ENCODE peak calls at places on chromosome 1, in six cellular contexts. One of them, this sample, is unnamed.

GRCh38 chr1:21451981-21452411 is 12.1 kb downstream of the NBPF3 start:
- DNase-seq in endothelial cell of umbilical vein: no peak
- DNase-seq in tibial nerve: no peak
- DNase-seq in stomach: no peak
- DNase-seq in body of pancreas: no peak
- DNase-seq in K562: peak; percentile 55
- DNase-seq in this sample: no peak

GRCh38 chr1:3691421-3692204 is 39.3 kb downstream of the TP73 start:
- DNase-seq in endothelial cell of umbilical vein: no peak
- DNase-seq in tibial nerve: no peak
- DNase-seq in stomach: no peak
- DNase-seq in body of pancreas: no peak
- DNase-seq in K562: no peak
- DNase-seq in this sample: no peak

GRCh38 chr1:30778156-30778978 is 20.8 kb upstream of the LAPTM5 start:
- DNase-seq in endothelial cell of umbilical vein: peak; percentile 72
- DNase-seq in tibial nerve: no peak
- DNase-seq in stomach: peak; percentile 44
- DNase-seq in body of pancreas: peak; percentile 50
- DNase-seq in K562: peak; percentile 100
- DNase-seq in this sample: peak; percentile 52

GRCh38 chr1:29259802-29260441 is 23.6 kb downstream of the PTPRU start:
- DNase-seq in endothelial cell of umbilical vein: no peak
- DNase-seq in tibial nerve: peak; percentile 36
- DNase-seq in stomach: peak; percentile 44
- DNase-seq in body of pancreas: peak; percentile 54
- DNase-seq in K562: peak; percentile 84
- DNase-seq in this sample: peak; percentile 46

GRCh38 chr1:57623039-57623790 is 199.4 kb upstream of the DAB1 start:
- DNase-seq in endothelial cell of umbilical vein: peak; percentile 32
- DNase-seq in tibial nerve: no peak
- DNase-seq in stomach: no peak
- DNase-seq in body of pancreas: peak; percentile 40
- DNase-seq in K562: peak; percentile 5
- DNase-seq in this sample: no peak

GRCh38 chr1:144101397-144102050 is 129.7 kb upstream of the FAM72C start:
- DNase-seq in endothelial cell of umbilical vein: peak; percentile 1
- DNase-seq in tibial nerve: peak; percentile 4
- DNase-seq in stomach: peak; percentile 36
- DNase-seq in body of pancreas: peak; percentile 16
- DNase-seq in K562: no peak
- DNase-seq in this sample: peak; percentile 25

GRCh38 chr1:21294266-21295058 is 4.2 kb upstream of the ECE1 start:
- DNase-seq in endothelial cell of umbilical vein: no peak
- DNase-seq in tibial nerve: no peak
- DNase-seq in stomach: peak; percentile 71
- DNase-seq in body of pancreas: no peak
- DNase-seq in K562: no peak
- DNase-seq in this sample: no peak

GRCh38 chr1:19637606-19638005 is 6.5 kb upstream of the NBL1 start:
- DNase-seq in endothelial cell of umbilical vein: no peak
- DNase-seq in tibial nerve: no peak
- DNase-seq in stomach: no peak
- DNase-seq in body of pancreas: no peak
- DNase-seq in K562: no peak
- DNase-seq in this sample: no peak

GRCh38 chr1:57411262-57411661 is 12.6 kb downstream of the DAB1 start:
- DNase-seq in endothelial cell of umbilical vein: no peak
- DNase-seq in tibial nerve: no peak
- DNase-seq in stomach: no peak
- DNase-seq in body of pancreas: no peak
- DNase-seq in K562: no peak
- DNase-seq in this sample: no peak

GRCh38 chr1:40625476-40626382 is 39.8 kb downstream of the RIMS3 start:
- DNase-seq in endothelial cell of umbilical vein: no peak
- DNase-seq in tibial nerve: no peak
- DNase-seq in stomach: no peak
- DNase-seq in body of pancreas: peak; percentile 23
- DNase-seq in K562: no peak
- DNase-seq in this sample: no peak

GRCh38 chr1:239909894-239910293 is 181.8 kb upstream of the FMN2 start:
- DNase-seq in endothelial cell of umbilical vein: no peak
- DNase-seq in tibial nerve: peak; percentile 22
- DNase-seq in stomach: no peak
- DNase-seq in body of pancreas: peak; percentile 22
- DNase-seq in K562: no peak
- DNase-seq in this sample: no peak

GRCh38 chr1:30761312-30762151 is 4.0 kb upstream of the LAPTM5 start:
- DNase-seq in endothelial cell of umbilical vein: no peak
- DNase-seq in tibial nerve: no peak
- DNase-seq in stomach: no peak
- DNase-seq in body of pancreas: no peak
- DNase-seq in K562: peak; percentile 71
- DNase-seq in this sample: no peak

GRCh38 chr1:244210884-244211558 is 159.9 kb downstream of the ZBTB18 start:
- DNase-seq in endothelial cell of umbilical vein: no peak
- DNase-seq in tibial nerve: no peak
- DNase-seq in stomach: no peak
- DNase-seq in body of pancreas: peak; percentile 48
- DNase-seq in K562: peak; percentile 48
- DNase-seq in this sample: no peak

GRCh38 chr1:178599745-178600144 is 86.8 kb downstream of the TEX35 start:
- DNase-seq in endothelial cell of umbilical vein: no peak
- DNase-seq in tibial nerve: no peak
- DNase-seq in stomach: no peak
- DNase-seq in body of pancreas: no peak
- DNase-seq in K562: no peak
- DNase-seq in this sample: no peak

GRCh38 chr1:222009105-222009730 is 267.3 kb upstream of the DUSP10 start:
- DNase-seq in endothelial cell of umbilical vein: peak; percentile 12
- DNase-seq in tibial nerve: peak; percentile 30
- DNase-seq in stomach: no peak
- DNase-seq in body of pancreas: peak; percentile 17
- DNase-seq in K562: peak; percentile 61
- DNase-seq in this sample: no peak

GRCh38 chr1:92464588-92465255 is 22.0 kb downstream of the GFI1 start:
- DNase-seq in endothelial cell of umbilical vein: no peak
- DNase-seq in tibial nerve: no peak
- DNase-seq in stomach: no peak
- DNase-seq in body of pancreas: no peak
- DNase-seq in K562: no peak
- DNase-seq in this sample: no peak

GRCh38 chr1:50278352-50278878 is 144.8 kb downstream of the DMRTA2 start:
- DNase-seq in endothelial cell of umbilical vein: no peak
- DNase-seq in tibial nerve: no peak
- DNase-seq in stomach: no peak
- DNase-seq in body of pancreas: no peak
- DNase-seq in K562: no peak
- DNase-seq in this sample: no peak

GRCh38 chr1:50275564-50275963 is 147.7 kb downstream of the DMRTA2 start:
- DNase-seq in endothelial cell of umbilical vein: no peak
- DNase-seq in tibial nerve: no peak
- DNase-seq in stomach: no peak
- DNase-seq in body of pancreas: no peak
- DNase-seq in K562: no peak
- DNase-seq in this sample: no peak

GRCh38 chr1:50278961-50279360 is 144.3 kb downstream of the DMRTA2 start:
- DNase-seq in endothelial cell of umbilical vein: no peak
- DNase-seq in tibial nerve: no peak
- DNase-seq in stomach: no peak
- DNase-seq in body of pancreas: no peak
- DNase-seq in K562: no peak
- DNase-seq in this sample: no peak

GRCh38 chr1:50279622-50280320 is 143.5 kb downstream of the DMRTA2 start:
- DNase-seq in endothelial cell of umbilical vein: peak; percentile 2
- DNase-seq in tibial nerve: no peak
- DNase-seq in stomach: no peak
- DNase-seq in body of pancreas: peak; percentile 15
- DNase-seq in K562: peak; percentile 38
- DNase-seq in this sample: no peak
- H3K27me3 ChIP-seq in endothelial cell of umbilical vein: no peaks in the 10 kb centered on the region
- H3K27me3 ChIP-seq in tibial nerve: no peaks in the 10 kb centered on the region
- H3K27me3 ChIP-seq in stomach: no peaks in the 10 kb centered on the region
- H3K27me3 ChIP-seq in body of pancreas: no peaks in the 10 kb centered on the region
- H3K27me3 ChIP-seq in K562: no peaks in the 10 kb centered on the region
- H3K27me3 ChIP-seq in this sample: no peaks in the 10 kb centered on the region

DNA sequence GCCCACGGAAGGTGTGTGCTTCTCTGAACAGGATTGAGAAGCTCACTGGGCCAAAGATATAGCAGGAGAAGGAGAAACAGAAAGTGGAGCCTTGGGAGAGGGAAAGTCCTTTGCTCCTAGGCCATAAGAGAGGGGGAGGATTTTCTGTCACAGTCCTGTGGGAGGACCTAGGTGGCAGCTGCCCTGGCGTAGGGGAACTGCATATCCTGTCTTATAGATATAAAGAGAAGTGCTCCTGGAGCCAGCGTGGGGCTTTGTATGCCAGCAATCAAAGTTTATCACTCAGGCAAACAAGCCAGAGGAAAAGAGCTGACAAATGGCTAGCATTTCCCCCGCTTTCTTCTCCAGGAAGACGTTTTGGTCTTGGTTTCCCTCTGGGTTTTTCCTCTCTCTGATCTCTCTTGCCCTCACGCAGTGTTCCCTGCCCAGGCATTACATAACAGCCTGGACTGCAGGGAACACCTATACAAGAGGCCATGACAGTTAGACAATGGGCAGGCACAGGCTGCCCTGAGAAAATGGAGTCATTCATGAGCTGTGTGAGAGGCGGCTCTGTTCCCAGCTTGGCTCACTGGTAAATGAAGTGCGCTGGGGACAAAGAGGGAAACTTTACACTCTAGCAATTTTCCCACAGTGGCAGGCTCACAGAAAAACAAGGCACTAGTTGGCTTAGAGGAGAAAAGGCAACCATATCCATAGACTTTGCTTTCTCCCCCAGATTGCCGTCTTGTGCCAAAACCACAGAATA is 52.5 kb upstream of the ZNF648 start:
- DNase-seq in endothelial cell of umbilical vein: no peak
- DNase-seq in tibial nerve: peak; percentile 18
- DNase-seq in stomach: peak; percentile 51
- DNase-seq in body of pancreas: no peak
- DNase-seq in K562: no peak
- DNase-seq in this sample: no peak
- H3K4me3 ChIP-seq in endothelial cell of umbilical vein: no peak overlapping the region
- H3K4me3 ChIP-seq in tibial nerve: no peak overlapping the region
- H3K4me3 ChIP-seq in stomach: no peak overlapping the region
- H3K4me3 ChIP-seq in body of pancreas: no peak overlapping the region
- H3K4me3 ChIP-seq in K562: no peak overlapping the region
- H3K4me3 ChIP-seq in this sample: no peak overlapping the region

GRCh38 chr1:66332524-66332853 is 201.5 kb upstream of the SGIP1 start:
- DNase-seq in endothelial cell of umbilical vein: no peak
- DNase-seq in tibial nerve: no peak
- DNase-seq in stomach: no peak
- DNase-seq in body of pancreas: no peak
- DNase-seq in K562: no peak
- DNase-seq in this sample: no peak

GRCh38 chr1:66333463-66334232 is 200.3 kb upstream of the SGIP1 start:
- DNase-seq in endothelial cell of umbilical vein: peak; percentile 80
- DNase-seq in tibial nerve: no peak
- DNase-seq in stomach: no peak
- DNase-seq in body of pancreas: no peak
- DNase-seq in K562: no peak
- DNase-seq in this sample: no peak

GRCh38 chr1:66334311-66334710 is 199.6 kb upstream of the SGIP1 start:
- DNase-seq in endothelial cell of umbilical vein: peak; percentile 66
- DNase-seq in tibial nerve: no peak
- DNase-seq in stomach: no peak
- DNase-seq in body of pancreas: no peak
- DNase-seq in K562: no peak
- DNase-seq in this sample: no peak

GRCh38 chr1:66330711-66331110 is 203.2 kb upstream of the SGIP1 start:
- DNase-seq in endothelial cell of umbilical vein: no peak
- DNase-seq in tibial nerve: no peak
- DNase-seq in stomach: no peak
- DNase-seq in body of pancreas: no peak
- DNase-seq in K562: no peak
- DNase-seq in this sample: no peak

DNA sequence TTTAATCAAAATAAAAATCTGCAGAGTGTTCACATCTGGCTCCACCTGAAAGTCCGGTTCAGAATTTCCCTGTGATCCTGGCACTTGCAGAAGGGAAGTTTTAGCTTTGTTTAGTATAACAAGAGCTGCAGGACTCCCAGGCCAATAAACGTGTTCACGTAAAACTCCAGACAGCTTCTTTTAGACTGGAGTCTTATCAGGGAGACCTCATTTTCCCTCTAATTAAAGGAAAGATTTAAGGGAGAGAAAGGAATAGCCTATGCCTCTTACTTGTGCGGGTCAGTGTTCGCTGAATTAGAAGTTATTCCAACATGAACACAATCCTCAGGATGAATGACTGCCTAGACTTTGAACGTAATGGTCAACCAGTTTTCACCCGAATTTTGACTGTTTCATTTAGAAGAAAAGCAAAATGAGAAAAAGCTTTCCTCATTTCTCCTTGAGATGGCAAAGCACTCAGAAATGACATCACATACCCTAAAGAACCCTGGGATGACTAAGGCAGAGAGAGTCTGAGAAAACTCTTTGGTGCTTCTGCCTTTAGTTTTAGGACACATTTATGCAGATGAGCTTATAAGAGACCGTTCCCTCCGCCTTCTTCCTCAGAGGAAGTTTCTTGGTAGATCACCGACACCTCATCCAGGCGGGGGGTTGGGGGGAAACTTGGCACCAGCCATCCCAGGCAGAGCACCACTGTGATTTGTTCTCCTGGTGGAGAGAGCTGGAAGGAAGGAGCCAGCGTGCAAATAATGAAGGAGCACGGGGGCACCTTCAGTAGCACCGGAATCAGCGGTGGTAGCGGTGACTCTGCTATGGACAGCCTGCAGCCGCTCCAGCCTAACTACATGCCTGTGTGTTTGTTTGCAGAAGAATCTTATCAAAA is 202.1 kb upstream of the SGIP1 start:
- DNase-seq in endothelial cell of umbilical vein: peak; percentile 97
- DNase-seq in tibial nerve: peak; percentile 40
- DNase-seq in stomach: peak; percentile 60
- DNase-seq in body of pancreas: peak; percentile 46
- DNase-seq in K562: no peak
- DNase-seq in this sample: peak; percentile 55
- TF ChIP-seq POLR2A in endothelial cell of umbilical vein: peak; percentile 97
- TF ChIP-seq POLR2A in tibial nerve: peak; percentile 34
- TF ChIP-seq POLR2A in stomach: no peak
- TF ChIP-seq POLR2A in body of pancreas: peak; percentile 57
- TF ChIP-seq POLR2A in K562: no peak
- TF ChIP-seq POLR2A in this sample: peak; percentile 18

DNA sequence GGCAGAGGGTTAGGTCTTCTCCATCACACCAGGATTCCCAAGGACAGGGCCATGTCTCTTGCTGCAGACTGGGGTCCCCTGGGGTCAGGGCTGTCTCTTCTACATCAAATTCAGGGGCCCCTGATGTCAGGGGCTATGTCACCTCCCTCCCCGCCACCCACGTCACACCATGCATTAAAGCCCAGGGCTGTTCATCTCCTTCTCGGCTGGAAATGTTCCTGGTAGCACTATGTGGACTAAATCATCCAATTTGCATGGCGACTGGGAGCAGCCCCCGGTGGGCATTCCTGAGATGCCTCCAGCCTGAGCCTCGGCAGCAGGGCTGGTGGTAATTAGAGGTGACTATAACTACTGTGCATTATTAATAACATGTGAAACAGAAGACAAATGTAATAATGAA is 151.7 kb upstream of the HMGB4 start:
- DNase-seq in endothelial cell of umbilical vein: no peak
- DNase-seq in tibial nerve: no peak
- DNase-seq in stomach: no peak
- DNase-seq in body of pancreas: no peak
- DNase-seq in K562: no peak
- DNase-seq in this sample: no peak
- H3K27me3 ChIP-seq in endothelial cell of umbilical vein: no peaks in the 10 kb centered on the region
- H3K27me3 ChIP-seq in tibial nerve: no peaks in the 10 kb centered on the region
- H3K27me3 ChIP-seq in stomach: no peaks in the 10 kb centered on the region
- H3K27me3 ChIP-seq in body of pancreas: no peaks in the 10 kb centered on the region
- H3K27me3 ChIP-seq in K562: no peaks in the 10 kb centered on the region
- H3K27me3 ChIP-seq in this sample: no peaks in the 10 kb centered on the region

GRCh38 chr1:61042679-61043009 is 39.7 kb upstream of the NFIA start:
- DNase-seq in endothelial cell of umbilical vein: no peak
- DNase-seq in tibial nerve: no peak
- DNase-seq in stomach: no peak
- DNase-seq in body of pancreas: no peak
- DNase-seq in K562: no peak
- DNase-seq in this sample: no peak
- H3K4me3 ChIP-seq in endothelial cell of umbilical vein: peak overlapping the region; percentile 39
- H3K4me3 ChIP-seq in tibial nerve: peak overlapping the region; percentile 54
- H3K4me3 ChIP-seq in stomach: peak overlapping the region; percentile 54
- H3K4me3 ChIP-seq in body of pancreas: peak overlapping the region; percentile 70
- H3K4me3 ChIP-seq in K562: no peak overlapping the region
- H3K4me3 ChIP-seq in this sample: peak overlapping the region; percentile 39

This sample was measured in uterus.